ENCODE peak calls at places on chromosomes 16 and 17, in four cellular contexts. X, O, Y and F are unnamed samples.

GRCh38 chr17:58232707-58233156 is 5.7 kb upstream of the LPO start:
- DNase-seq in X (no peak), O (no peak), Y (peak), F (no peak)

GRCh38 chr16:3094289-3095027 is 4.6 kb downstream of the ZSCAN10 start:
- DNase-seq in X (no peak), O (no peak), Y (peak), F (no peak)

GRCh38 chr17:45975640-45976295 is 23.3 kb upstream of the STH start:
- DNase-seq in X (no peak), O (no peak), Y (no peak), F (no peak)

GRCh38 chr16:25707982-25708583 is 16.3 kb downstream of the HS3ST4 start:
- DNase-seq in X (no peak), O (no peak), Y (no peak), F (no peak)

GRCh38 chr17:82659886-82660285 is 11.6 kb upstream of the WDR45B start:
- DNase-seq in X (no peak), O (no peak), Y (no peak), F (no peak)

GRCh38 chr17:80785477-80786178 is 206.0 kb upstream of the CHMP6 start:
- DNase-seq in X (no peak), O (no peak), Y (no peak), F (no peak)

GRCh38 chr17:55086635-55087058 is 118.1 kb downstream of the STXBP4 start:
- DNase-seq in X (no peak), O (no peak), Y (no peak), F (no peak)

GRCh38 chr16:12111819-12112218 is 135.3 kb downstream of the SNX29 start:
- DNase-seq in X (no peak), O (no peak), Y (no peak), F (no peak)

GRCh38 chr17:8137645-8138342 is 13.9 kb upstream of the HES7 start:
- DNase-seq in X (no peak), O (no peak), Y (no peak), F (no peak)

GRCh38 chr17:28471531-28472342 is 1.7 kb upstream of the SLC13A2 start:
- DNase-seq in X (no peak), O (no peak), Y (no peak), F (no peak)

GRCh38 chr17:67476787-67477335 is 99.8 kb downstream of the PITPNC1 start:
- DNase-seq in X (no peak), O (no peak), Y (no peak), F (no peak)

GRCh38 chr17:81922566-81923301 is 4.8 kb upstream of the SIRT7 start:
- DNase-seq in X (no peak), O (no peak), Y (no peak), F (no peak)

GRCh38 chr17:77472837-77473214 is 332.1 kb downstream of the SEC14L1 start:
- DNase-seq in X (no peak), O (no peak), Y (no peak), F (no peak)

GRCh38 chr17:76545918-76546555 is 6.2 kb downstream of the PRCD start:
- DNase-seq in X (no peak), O (no peak), Y (no peak), F (no peak)

GRCh38 chr16:67562526-67562917 is at the start of gene CTCF:
- DNase-seq in X (peak), O (peak), Y (peak), F (peak)

GRCh38 chr17:14261406-14261805 is 24.7 kb upstream of the CDRT15 start:
- DNase-seq in X (no peak), O (no peak), Y (no peak), F (no peak)